ENCODE peak calls at places on chromosomes 3 and 15, in ten cellular contexts. One of them, this sample, is unnamed.

GRCh38 chr3:77158701-77159100 is 118.8 kb downstream of the ROBO2 start:
- DNase-seq in stomach: no peak
- DNase-seq in transverse colon: no peak
- DNase-seq in uterus: no peak
- DNase-seq in A549: no peak
- DNase-seq in adrenal gland: no peak
- DNase-seq in ovary: no peak
- DNase-seq in esophagus muscularis mucosa: no peak
- DNase-seq in K562: no peak
- DNase-seq in upper lobe of left lung: no peak
- DNase-seq in this sample: no peak

GRCh38 chr3:18812316-18812715 is 336.0 kb upstream of the KCNH8 start:
- DNase-seq in stomach: no peak
- DNase-seq in transverse colon: no peak
- DNase-seq in uterus: no peak
- DNase-seq in A549: no peak
- DNase-seq in adrenal gland: no peak
- DNase-seq in ovary: no peak
- DNase-seq in esophagus muscularis mucosa: no peak
- DNase-seq in K562: no peak
- DNase-seq in upper lobe of left lung: no peak
- DNase-seq in this sample: no peak

GRCh38 chr15:40190591-40190990 is 29.7 kb downstream of the BUB1B start:
- DNase-seq in stomach: no peak
- DNase-seq in transverse colon: no peak
- DNase-seq in uterus: no peak
- DNase-seq in A549: peak; percentile 3
- DNase-seq in adrenal gland: no peak
- DNase-seq in ovary: no peak
- DNase-seq in esophagus muscularis mucosa: no peak
- DNase-seq in K562: no peak
- DNase-seq in upper lobe of left lung: no peak
- DNase-seq in this sample: no peak

GRCh38 chr3:66472313-66473134 is 28.3 kb downstream of the LRIG1 start:
- DNase-seq in stomach: no peak
- DNase-seq in transverse colon: peak; percentile 54
- DNase-seq in uterus: no peak
- DNase-seq in A549: peak; percentile 38
- DNase-seq in adrenal gland: no peak
- DNase-seq in ovary: no peak
- DNase-seq in esophagus muscularis mucosa: no peak
- DNase-seq in K562: no peak
- DNase-seq in upper lobe of left lung: no peak
- DNase-seq in this sample: no peak

GRCh38 chr3:183584914-183585280 is 29.4 kb upstream of the KLHL6 start:
- DNase-seq in stomach: no peak
- DNase-seq in transverse colon: no peak
- DNase-seq in uterus: no peak
- DNase-seq in A549: no peak
- DNase-seq in adrenal gland: no peak
- DNase-seq in ovary: no peak
- DNase-seq in esophagus muscularis mucosa: no peak
- DNase-seq in K562: no peak
- DNase-seq in upper lobe of left lung: no peak
- DNase-seq in this sample: no peak

GRCh38 chr3:62559831-62560445 is 186.6 kb upstream of the FEZF2 start:
- DNase-seq in stomach: no peak
- DNase-seq in transverse colon: no peak
- DNase-seq in uterus: no peak
- DNase-seq in A549: no peak
- DNase-seq in adrenal gland: no peak
- DNase-seq in ovary: no peak
- DNase-seq in esophagus muscularis mucosa: peak; percentile 8
- DNase-seq in K562: no peak
- DNase-seq in upper lobe of left lung: no peak
- DNase-seq in this sample: no peak

GRCh38 chr15:67833504-67834248 is 6.2 kb downstream of the RNU6-1 start:
- DNase-seq in stomach: peak; percentile 47
- DNase-seq in transverse colon: peak; percentile 52
- DNase-seq in uterus: no peak
- DNase-seq in A549: peak; percentile 75
- DNase-seq in adrenal gland: no peak
- DNase-seq in ovary: no peak
- DNase-seq in esophagus muscularis mucosa: no peak
- DNase-seq in K562: peak; percentile 76
- DNase-seq in upper lobe of left lung: peak; percentile 32
- DNase-seq in this sample: no peak

GRCh38 chr15:75460646-75461045 is 9.2 kb upstream of the SIN3A start:
- DNase-seq in stomach: no peak
- DNase-seq in transverse colon: peak; percentile 48
- DNase-seq in uterus: no peak
- DNase-seq in A549: no peak
- DNase-seq in adrenal gland: no peak
- DNase-seq in ovary: no peak
- DNase-seq in esophagus muscularis mucosa: no peak
- DNase-seq in K562: no peak
- DNase-seq in upper lobe of left lung: no peak
- DNase-seq in this sample: no peak

DNA sequence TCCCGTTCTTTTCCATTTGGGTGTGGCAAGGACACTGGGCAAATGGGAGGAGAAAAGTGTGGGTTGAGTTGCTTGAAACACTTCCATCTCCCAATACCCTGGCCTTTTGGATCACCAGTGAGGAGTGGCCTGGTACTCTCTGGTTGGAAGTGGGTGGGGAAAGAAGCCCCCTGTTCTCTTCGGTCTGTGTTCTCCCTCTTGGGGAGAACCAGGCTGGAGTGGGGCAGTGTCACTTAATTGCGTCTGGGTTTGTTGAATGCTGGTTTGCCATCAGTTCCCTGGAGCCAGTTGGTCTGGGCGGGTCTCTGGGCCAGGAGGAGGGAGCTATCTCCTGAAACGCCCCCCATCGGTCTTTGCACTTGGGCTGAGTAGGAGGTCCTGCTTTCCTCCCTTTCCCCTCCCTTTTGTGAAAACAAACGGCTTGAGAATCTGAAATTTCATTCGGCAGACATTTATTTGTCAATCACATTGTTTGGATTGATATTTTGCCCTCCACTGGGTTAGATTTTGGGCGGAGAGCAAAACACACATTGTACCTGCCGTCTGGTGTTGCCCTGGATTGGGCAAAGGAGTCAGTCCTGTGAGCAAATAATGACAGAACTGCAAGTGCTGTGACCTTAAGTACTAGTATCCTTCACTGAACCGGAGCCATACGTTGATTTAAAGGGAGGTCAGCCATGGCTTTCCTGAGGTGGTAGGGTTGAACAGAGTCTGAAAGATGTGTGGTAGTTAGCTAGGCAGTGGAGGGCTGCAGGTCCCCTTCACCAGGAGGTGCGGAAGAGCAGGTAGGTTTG is 1.6 kb downstream of the PDIA5 start:
- DNase-seq in stomach: peak; percentile 49
- DNase-seq in transverse colon: no peak
- DNase-seq in uterus: no peak
- DNase-seq in A549: peak; percentile 60
- DNase-seq in adrenal gland: peak; percentile 74
- DNase-seq in ovary: no peak
- DNase-seq in esophagus muscularis mucosa: no peak
- DNase-seq in K562: no peak
- DNase-seq in upper lobe of left lung: peak; percentile 31
- DNase-seq in this sample: no peak
- H3K27ac ChIP-seq in stomach: peak overlapping the region; percentile 92
- H3K27ac ChIP-seq in transverse colon: peak overlapping the region; percentile 87
- H3K27ac ChIP-seq in uterus: no peak overlapping the region
- H3K27ac ChIP-seq in A549: peak overlapping the region; percentile 90
- H3K27ac ChIP-seq in adrenal gland: peak overlapping the region; percentile 80
- H3K27ac ChIP-seq in ovary: no peak overlapping the region
- H3K27ac ChIP-seq in esophagus muscularis mucosa: peak overlapping the region; percentile 78
- H3K27ac ChIP-seq in K562: peak overlapping the region; percentile 72
- H3K27ac ChIP-seq in upper lobe of left lung: peak overlapping the region; percentile 80
- H3K27ac ChIP-seq in this sample: no peak overlapping the region

GRCh38 chr15:45402955-45403892 is 24.9 kb upstream of the GATM start:
- DNase-seq in stomach: peak; percentile 42
- DNase-seq in transverse colon: peak; percentile 48
- DNase-seq in uterus: peak; percentile 18
- DNase-seq in A549: peak; percentile 15
- DNase-seq in adrenal gland: peak; percentile 65
- DNase-seq in ovary: peak; percentile 34
- DNase-seq in esophagus muscularis mucosa: no peak
- DNase-seq in K562: peak; percentile 31
- DNase-seq in upper lobe of left lung: peak; percentile 47
- DNase-seq in this sample: peak; percentile 52

GRCh38 chr15:45397116-45397665 is 18.8 kb upstream of the GATM start:
- DNase-seq in stomach: no peak
- DNase-seq in transverse colon: no peak
- DNase-seq in uterus: no peak
- DNase-seq in A549: no peak
- DNase-seq in adrenal gland: no peak
- DNase-seq in ovary: no peak
- DNase-seq in esophagus muscularis mucosa: no peak
- DNase-seq in K562: no peak
- DNase-seq in upper lobe of left lung: no peak
- DNase-seq in this sample: no peak

GRCh38 chr15:45401665-45402161 is 23.4 kb upstream of the GATM start:
- DNase-seq in stomach: no peak
- DNase-seq in transverse colon: peak; percentile 16
- DNase-seq in uterus: no peak
- DNase-seq in A549: no peak
- DNase-seq in adrenal gland: peak; percentile 53
- DNase-seq in ovary: no peak
- DNase-seq in esophagus muscularis mucosa: no peak
- DNase-seq in K562: no peak
- DNase-seq in upper lobe of left lung: no peak
- DNase-seq in this sample: no peak

GRCh38 chr15:45399381-45400212 is 21.3 kb upstream of the GATM start:
- DNase-seq in stomach: no peak
- DNase-seq in transverse colon: no peak
- DNase-seq in uterus: no peak
- DNase-seq in A549: peak; percentile 18
- DNase-seq in adrenal gland: no peak
- DNase-seq in ovary: no peak
- DNase-seq in esophagus muscularis mucosa: no peak
- DNase-seq in K562: no peak
- DNase-seq in upper lobe of left lung: no peak
- DNase-seq in this sample: no peak

GRCh38 chr15:45402162-45402954 is 24.0 kb upstream of the GATM start:
- DNase-seq in stomach: peak; percentile 95
- DNase-seq in transverse colon: peak; percentile 96
- DNase-seq in uterus: peak; percentile 96
- DNase-seq in A549: peak; percentile 85
- DNase-seq in adrenal gland: peak; percentile 99
- DNase-seq in ovary: peak; percentile 98
- DNase-seq in esophagus muscularis mucosa: peak; percentile 97
- DNase-seq in K562: peak; percentile 97
- DNase-seq in upper lobe of left lung: peak; percentile 96
- DNase-seq in this sample: peak; percentile 94
- TF ChIP-seq POLR2A in stomach: peak; percentile 32
- TF ChIP-seq POLR2A in transverse colon: peak; percentile 81
- TF ChIP-seq POLR2A in uterus: peak; percentile 74
- TF ChIP-seq POLR2A in A549: peak; percentile 71
- TF ChIP-seq POLR2A in adrenal gland: peak; percentile 65
- TF ChIP-seq POLR2A in ovary: peak; percentile 65
- TF ChIP-seq POLR2A in esophagus muscularis mucosa: peak; percentile 37
- TF ChIP-seq POLR2A in K562: peak; percentile 94
- TF ChIP-seq POLR2A in upper lobe of left lung: no peak
- TF ChIP-seq POLR2A in this sample: peak; percentile 45

DNA sequence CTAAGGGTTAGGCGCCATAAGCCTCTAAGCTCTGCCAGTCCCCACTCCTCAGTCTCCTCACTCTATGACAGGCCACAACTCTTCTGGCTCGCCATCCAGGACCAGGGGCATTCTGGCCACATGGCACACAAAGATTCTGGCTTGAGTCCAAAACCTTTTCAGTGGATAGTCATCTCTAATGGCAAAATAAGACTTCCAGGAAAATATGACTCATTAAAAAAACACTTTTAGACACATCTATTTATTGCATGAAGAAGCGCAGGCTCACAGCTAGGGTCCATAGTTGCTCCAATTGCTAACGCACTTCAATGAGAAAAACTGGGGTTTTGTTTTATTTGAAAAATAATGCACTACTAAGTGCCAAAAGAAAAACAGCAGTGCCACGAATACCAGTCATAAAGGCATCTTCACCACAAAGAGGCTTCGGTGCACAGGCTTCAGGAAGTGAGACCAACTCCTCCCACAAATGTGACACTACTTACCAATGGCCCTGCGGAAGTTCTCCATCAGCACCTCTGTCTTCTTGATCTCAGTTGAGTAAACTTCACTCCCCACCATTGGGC is 11.1 kb downstream of the RUVBL1 start:
- DNase-seq in stomach: no peak
- DNase-seq in transverse colon: no peak
- DNase-seq in uterus: no peak
- DNase-seq in A549: no peak
- DNase-seq in adrenal gland: peak; percentile 76
- DNase-seq in ovary: no peak
- DNase-seq in esophagus muscularis mucosa: no peak
- DNase-seq in K562: no peak
- DNase-seq in upper lobe of left lung: no peak
- DNase-seq in this sample: no peak
- TF ChIP-seq CTCF in stomach: no peak
- TF ChIP-seq CTCF in transverse colon: no peak
- TF ChIP-seq CTCF in uterus: no peak
- TF ChIP-seq CTCF in A549: no peak
- TF ChIP-seq CTCF in adrenal gland: peak; percentile 15
- TF ChIP-seq CTCF in ovary: no peak
- TF ChIP-seq CTCF in esophagus muscularis mucosa: no peak
- TF ChIP-seq CTCF in K562: no peak
- TF ChIP-seq CTCF in upper lobe of left lung: no peak
- TF ChIP-seq CTCF in this sample: no peak

GRCh38 chr15:59168536-59168935 is 38.1 kb upstream of the LDHAL6B start:
- DNase-seq in stomach: no peak
- DNase-seq in transverse colon: no peak
- DNase-seq in uterus: no peak
- DNase-seq in A549: no peak
- DNase-seq in adrenal gland: no peak
- DNase-seq in ovary: no peak
- DNase-seq in esophagus muscularis mucosa: no peak
- DNase-seq in K562: no peak
- DNase-seq in upper lobe of left lung: peak; percentile 42
- DNase-seq in this sample: no peak

GRCh38 chr15:59166156-59166555 is 40.5 kb upstream of the LDHAL6B start:
- DNase-seq in stomach: no peak
- DNase-seq in transverse colon: no peak
- DNase-seq in uterus: no peak
- DNase-seq in A549: no peak
- DNase-seq in adrenal gland: no peak
- DNase-seq in ovary: no peak
- DNase-seq in esophagus muscularis mucosa: no peak
- DNase-seq in K562: no peak
- DNase-seq in upper lobe of left lung: no peak
- DNase-seq in this sample: no peak

GRCh38 chr15:59166601-59167265 is 39.9 kb upstream of the LDHAL6B start:
- DNase-seq in stomach: no peak
- DNase-seq in transverse colon: no peak
- DNase-seq in uterus: no peak
- DNase-seq in A549: no peak
- DNase-seq in adrenal gland: no peak
- DNase-seq in ovary: no peak
- DNase-seq in esophagus muscularis mucosa: no peak
- DNase-seq in K562: no peak
- DNase-seq in upper lobe of left lung: peak; percentile 68
- DNase-seq in this sample: no peak

GRCh38 chr15:59169337-59169736 is 37.3 kb upstream of the LDHAL6B start:
- DNase-seq in stomach: no peak
- DNase-seq in transverse colon: no peak
- DNase-seq in uterus: no peak
- DNase-seq in A549: no peak
- DNase-seq in adrenal gland: no peak
- DNase-seq in ovary: no peak
- DNase-seq in esophagus muscularis mucosa: no peak
- DNase-seq in K562: no peak
- DNase-seq in upper lobe of left lung: no peak
- DNase-seq in this sample: no peak

DNA sequence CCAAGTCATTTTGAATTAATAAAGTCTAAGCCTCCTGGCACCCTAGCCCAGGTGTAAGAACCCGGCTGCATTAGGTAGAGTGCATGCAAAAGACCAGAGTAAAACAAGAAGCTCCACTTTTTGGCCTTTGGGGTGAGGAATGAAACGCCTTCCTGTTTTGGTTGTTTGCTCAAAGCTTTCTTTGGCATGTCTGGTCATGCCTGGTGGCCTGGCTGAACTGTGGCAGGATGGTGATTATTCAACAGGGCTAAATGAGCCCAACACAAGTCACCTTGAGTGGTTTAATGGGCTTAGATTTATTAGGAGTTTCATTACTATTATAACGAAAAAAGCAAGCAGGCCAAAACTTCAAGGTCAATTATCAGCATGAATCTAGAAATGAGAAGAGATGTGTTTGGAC is 40.9 kb upstream of the LDHAL6B start:
- DNase-seq in stomach: no peak
- DNase-seq in transverse colon: no peak
- DNase-seq in uterus: no peak
- DNase-seq in A549: no peak
- DNase-seq in adrenal gland: no peak
- DNase-seq in ovary: no peak
- DNase-seq in esophagus muscularis mucosa: no peak
- DNase-seq in K562: no peak
- DNase-seq in upper lobe of left lung: no peak
- DNase-seq in this sample: no peak
- H3K27ac ChIP-seq in stomach: no peak overlapping the region
- H3K27ac ChIP-seq in transverse colon: no peak overlapping the region
- H3K27ac ChIP-seq in uterus: peak overlapping the region; percentile 86
- H3K27ac ChIP-seq in A549: peak overlapping the region; percentile 71
- H3K27ac ChIP-seq in adrenal gland: no peak overlapping the region
- H3K27ac ChIP-seq in ovary: no peak overlapping the region
- H3K27ac ChIP-seq in esophagus muscularis mucosa: no peak overlapping the region
- H3K27ac ChIP-seq in K562: no peak overlapping the region
- H3K27ac ChIP-seq in upper lobe of left lung: no peak overlapping the region
- H3K27ac ChIP-seq in this sample: peak overlapping the region; percentile 98